ENCODE peak calls at places on chromosomes 11 and 22, in seven cellular contexts. One of them, this sample, is unnamed.

GRCh38 chr11:43987384-43988039 is 45.1 kb downstream of the C11orf96 start:
- DNase-seq in epithelial cell of prostate: no peak
- DNase-seq in dorsolateral prefrontal cortex: no peak
- DNase-seq in IMR-90: peak
- DNase-seq in psoas muscle: peak
- DNase-seq in heart right ventricle: peak
- DNase-seq in upper lobe of right lung: peak
- DNase-seq in this sample: no peak

GRCh38 chr11:68891356-68891948 is 12.2 kb downstream of the MRPL21 start:
- DNase-seq in epithelial cell of prostate: no peak
- DNase-seq in dorsolateral prefrontal cortex: no peak
- DNase-seq in IMR-90: no peak
- DNase-seq in psoas muscle: no peak
- DNase-seq in heart right ventricle: no peak
- DNase-seq in upper lobe of right lung: no peak
- DNase-seq in this sample: no peak

GRCh38 chr11:6472934-6473333 is 807 bp downstream of the TRIM3 start:
- DNase-seq in epithelial cell of prostate: no peak
- DNase-seq in dorsolateral prefrontal cortex: no peak
- DNase-seq in IMR-90: no peak
- DNase-seq in psoas muscle: no peak
- DNase-seq in heart right ventricle: no peak
- DNase-seq in upper lobe of right lung: no peak
- DNase-seq in this sample: no peak

GRCh38 chr22:44268431-44269116 is 44.2 kb downstream of the SHISAL1 start:
- DNase-seq in epithelial cell of prostate: no peak
- DNase-seq in dorsolateral prefrontal cortex: no peak
- DNase-seq in IMR-90: no peak
- DNase-seq in psoas muscle: no peak
- DNase-seq in heart right ventricle: no peak
- DNase-seq in upper lobe of right lung: no peak
- DNase-seq in this sample: no peak

GRCh38 chr11:27972432-27973170 is 135.4 kb downstream of the KIF18A start:
- DNase-seq in epithelial cell of prostate: no peak
- DNase-seq in dorsolateral prefrontal cortex: no peak
- DNase-seq in IMR-90: no peak
- DNase-seq in psoas muscle: no peak
- DNase-seq in heart right ventricle: no peak
- DNase-seq in upper lobe of right lung: no peak
- DNase-seq in this sample: no peak

GRCh38 chr22:50191041-50191740 is 5.5 kb downstream of the TRABD start:
- DNase-seq in epithelial cell of prostate: no peak
- DNase-seq in dorsolateral prefrontal cortex: no peak
- DNase-seq in IMR-90: no peak
- DNase-seq in psoas muscle: peak
- DNase-seq in heart right ventricle: peak
- DNase-seq in upper lobe of right lung: no peak
- DNase-seq in this sample: no peak

GRCh38 chr11:88484873-88485621 is 147.5 kb upstream of the CTSC start:
- DNase-seq in epithelial cell of prostate: peak
- DNase-seq in dorsolateral prefrontal cortex: no peak
- DNase-seq in IMR-90: peak
- DNase-seq in psoas muscle: no peak
- DNase-seq in heart right ventricle: no peak
- DNase-seq in upper lobe of right lung: no peak
- DNase-seq in this sample: peak

GRCh38 chr11:68354181-68354872 is 41.9 kb downstream of the LRP5 start:
- DNase-seq in epithelial cell of prostate: peak
- DNase-seq in dorsolateral prefrontal cortex: no peak
- DNase-seq in IMR-90: peak
- DNase-seq in psoas muscle: peak
- DNase-seq in heart right ventricle: peak
- DNase-seq in upper lobe of right lung: peak
- DNase-seq in this sample: peak

GRCh38 chr11:65574147-65574962 is 1.5 kb upstream of the EHBP1L1 start:
- DNase-seq in epithelial cell of prostate: no peak
- DNase-seq in dorsolateral prefrontal cortex: no peak
- DNase-seq in IMR-90: peak
- DNase-seq in psoas muscle: peak
- DNase-seq in heart right ventricle: peak
- DNase-seq in upper lobe of right lung: peak
- DNase-seq in this sample: peak

GRCh38 chr11:64510759-64511158 is 80.3 kb upstream of the SLC22A12 start:
- DNase-seq in epithelial cell of prostate: no peak
- DNase-seq in dorsolateral prefrontal cortex: no peak
- DNase-seq in IMR-90: no peak
- DNase-seq in psoas muscle: no peak
- DNase-seq in heart right ventricle: no peak
- DNase-seq in upper lobe of right lung: no peak
- DNase-seq in this sample: no peak

GRCh38 chr11:112499153-112499907 is 238.7 kb upstream of the PLET1 start:
- DNase-seq in epithelial cell of prostate: no peak
- DNase-seq in dorsolateral prefrontal cortex: no peak
- DNase-seq in IMR-90: no peak
- DNase-seq in psoas muscle: no peak
- DNase-seq in heart right ventricle: no peak
- DNase-seq in upper lobe of right lung: no peak
- DNase-seq in this sample: no peak

GRCh38 chr11:2702771-2703486 is 3.1 kb upstream of the KCNQ1OT1 start:
- DNase-seq in epithelial cell of prostate: no peak
- DNase-seq in dorsolateral prefrontal cortex: peak
- DNase-seq in IMR-90: no peak
- DNase-seq in psoas muscle: no peak
- DNase-seq in heart right ventricle: no peak
- DNase-seq in upper lobe of right lung: no peak
- DNase-seq in this sample: no peak

GRCh38 chr22:19514831-19515565 is 9.2 kb downstream of the CLDN5 start:
- DNase-seq in epithelial cell of prostate: peak
- DNase-seq in dorsolateral prefrontal cortex: no peak
- DNase-seq in IMR-90: peak
- DNase-seq in psoas muscle: no peak
- DNase-seq in heart right ventricle: no peak
- DNase-seq in upper lobe of right lung: no peak
- DNase-seq in this sample: no peak

GRCh38 chr11:17476317-17477083 is at the start of gene ABCC8:
- DNase-seq in epithelial cell of prostate: no peak
- DNase-seq in dorsolateral prefrontal cortex: no peak
- DNase-seq in IMR-90: no peak
- DNase-seq in psoas muscle: no peak
- DNase-seq in heart right ventricle: no peak
- DNase-seq in upper lobe of right lung: no peak
- DNase-seq in this sample: no peak

GRCh38 chr11:91960770-91961169 is 263.8 kb upstream of the FAT3 start:
- DNase-seq in epithelial cell of prostate: no peak
- DNase-seq in dorsolateral prefrontal cortex: no peak
- DNase-seq in IMR-90: no peak
- DNase-seq in psoas muscle: no peak
- DNase-seq in heart right ventricle: no peak
- DNase-seq in upper lobe of right lung: no peak
- DNase-seq in this sample: no peak

GRCh38 chr11:105224859-105225258 is 85.3 kb upstream of the CARD18 start:
- DNase-seq in epithelial cell of prostate: peak
- DNase-seq in dorsolateral prefrontal cortex: no peak
- DNase-seq in IMR-90: no peak
- DNase-seq in psoas muscle: no peak
- DNase-seq in heart right ventricle: no peak
- DNase-seq in upper lobe of right lung: no peak
- DNase-seq in this sample: peak

GRCh38 chr11:105229758-105230157 is 90.2 kb upstream of the CARD18 start:
- DNase-seq in epithelial cell of prostate: no peak
- DNase-seq in dorsolateral prefrontal cortex: no peak
- DNase-seq in IMR-90: peak
- DNase-seq in psoas muscle: no peak
- DNase-seq in heart right ventricle: no peak
- DNase-seq in upper lobe of right lung: no peak
- DNase-seq in this sample: no peak

GRCh38 chr11:105229257-105229656 is 89.7 kb upstream of the CARD18 start:
- DNase-seq in epithelial cell of prostate: no peak
- DNase-seq in dorsolateral prefrontal cortex: no peak
- DNase-seq in IMR-90: peak
- DNase-seq in psoas muscle: no peak
- DNase-seq in heart right ventricle: no peak
- DNase-seq in upper lobe of right lung: no peak
- DNase-seq in this sample: peak

GRCh38 chr11:105227363-105227762 is 87.8 kb upstream of the CARD18 start:
- DNase-seq in epithelial cell of prostate: no peak
- DNase-seq in dorsolateral prefrontal cortex: no peak
- DNase-seq in IMR-90: no peak
- DNase-seq in psoas muscle: no peak
- DNase-seq in heart right ventricle: no peak
- DNase-seq in upper lobe of right lung: no peak
- DNase-seq in this sample: no peak

DNA sequence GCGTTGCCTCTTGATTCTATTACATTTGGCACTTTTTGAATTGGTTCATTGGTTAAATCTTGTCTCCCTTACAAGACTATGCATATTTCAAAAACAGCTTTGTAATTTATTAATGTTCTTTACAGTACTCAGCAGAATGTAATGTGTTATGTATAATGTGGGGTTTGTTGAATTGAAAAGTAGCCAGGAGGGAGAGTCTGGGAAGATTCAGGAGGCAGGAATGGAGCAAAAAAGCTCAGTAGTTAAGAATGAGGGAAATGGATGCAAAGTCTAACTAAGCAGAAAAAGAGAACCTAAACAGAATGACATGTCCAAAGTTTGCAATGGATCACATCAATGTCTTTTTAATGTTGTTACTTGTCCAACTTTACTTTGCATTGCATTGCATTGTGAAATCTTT is 86.5 kb upstream of the CARD18 start:
- DNase-seq in epithelial cell of prostate: no peak
- DNase-seq in dorsolateral prefrontal cortex: no peak
- DNase-seq in IMR-90: peak
- DNase-seq in psoas muscle: no peak
- DNase-seq in heart right ventricle: no peak
- DNase-seq in upper lobe of right lung: no peak
- DNase-seq in this sample: no peak
- H3K27ac ChIP-seq in epithelial cell of prostate: no peak
- H3K27ac ChIP-seq in dorsolateral prefrontal cortex: no peak
- H3K27ac ChIP-seq in IMR-90: no peak
- H3K27ac ChIP-seq in psoas muscle: no peak
- H3K27ac ChIP-seq in heart right ventricle: no peak
- H3K27ac ChIP-seq in upper lobe of right lung: no peak
- H3K27ac ChIP-seq in this sample: no peak

GRCh38 chr11:61161190-61162091 is at the start of gene VPS37C:
- DNase-seq in epithelial cell of prostate: peak
- DNase-seq in dorsolateral prefrontal cortex: peak
- DNase-seq in IMR-90: peak
- DNase-seq in psoas muscle: peak
- DNase-seq in heart right ventricle: peak
- DNase-seq in upper lobe of right lung: peak
- DNase-seq in this sample: peak

GRCh38 chr11:61157743-61158142 is 3.5 kb downstream of the VPS37C start:
- DNase-seq in epithelial cell of prostate: no peak
- DNase-seq in dorsolateral prefrontal cortex: no peak
- DNase-seq in IMR-90: no peak
- DNase-seq in psoas muscle: no peak
- DNase-seq in heart right ventricle: no peak
- DNase-seq in upper lobe of right lung: no peak
- DNase-seq in this sample: no peak

GRCh38 chr11:61162092-61162935 is 1.1 kb upstream of the VPS37C start:
- DNase-seq in epithelial cell of prostate: no peak
- DNase-seq in dorsolateral prefrontal cortex: no peak
- DNase-seq in IMR-90: peak
- DNase-seq in psoas muscle: no peak
- DNase-seq in heart right ventricle: no peak
- DNase-seq in upper lobe of right lung: no peak
- DNase-seq in this sample: peak

GRCh38 chr11:61160487-61161189 is 588 bp downstream of the VPS37C start:
- DNase-seq in epithelial cell of prostate: no peak
- DNase-seq in dorsolateral prefrontal cortex: no peak
- DNase-seq in IMR-90: no peak
- DNase-seq in psoas muscle: no peak
- DNase-seq in heart right ventricle: no peak
- DNase-seq in upper lobe of right lung: no peak
- DNase-seq in this sample: no peak

DNA sequence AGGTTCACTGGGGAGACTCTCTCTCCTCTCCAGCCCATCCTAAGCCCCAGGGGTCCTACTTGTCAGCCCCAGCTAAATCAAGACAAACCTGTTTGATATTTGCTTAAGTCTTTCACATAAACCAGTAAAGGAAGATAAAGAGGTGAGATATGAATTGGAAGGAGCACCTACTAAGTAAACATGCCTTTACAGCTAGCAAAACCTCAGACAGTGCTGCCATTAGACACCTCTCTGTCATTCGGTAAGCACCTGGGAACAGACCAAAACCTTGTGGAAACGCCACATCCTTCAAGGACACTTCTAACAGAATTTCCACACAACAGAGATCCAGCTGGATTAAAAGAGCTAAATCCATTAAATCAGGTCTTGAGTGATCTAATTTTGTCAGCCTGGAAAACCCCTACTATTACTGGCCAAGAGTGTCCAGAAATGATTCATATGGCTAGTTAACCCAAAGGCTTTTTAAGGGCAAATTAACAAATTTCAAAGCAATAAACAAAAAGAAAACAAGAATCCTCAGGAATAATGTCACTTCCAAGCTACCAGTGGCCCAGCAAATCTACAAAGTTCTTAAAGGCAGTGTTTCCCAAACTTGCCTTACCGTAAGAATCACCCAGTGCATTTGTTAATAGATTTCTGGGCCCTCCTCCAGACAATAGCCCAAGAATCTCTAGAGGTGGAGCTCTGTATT is 2.4 kb downstream of the VPS37C start:
- DNase-seq in epithelial cell of prostate: peak
- DNase-seq in dorsolateral prefrontal cortex: no peak
- DNase-seq in IMR-90: peak
- DNase-seq in psoas muscle: no peak
- DNase-seq in heart right ventricle: no peak
- DNase-seq in upper lobe of right lung: no peak
- DNase-seq in this sample: no peak
- H3K27ac ChIP-seq in epithelial cell of prostate: peak
- H3K27ac ChIP-seq in dorsolateral prefrontal cortex: peak
- H3K27ac ChIP-seq in IMR-90: peak
- H3K27ac ChIP-seq in psoas muscle: peak
- H3K27ac ChIP-seq in heart right ventricle: peak
- H3K27ac ChIP-seq in upper lobe of right lung: peak
- H3K27ac ChIP-seq in this sample: peak

GRCh38 chr11:19680824-19681368 is 31.7 kb upstream of the NAV2 start:
- DNase-seq in epithelial cell of prostate: no peak
- DNase-seq in dorsolateral prefrontal cortex: no peak
- DNase-seq in IMR-90: peak
- DNase-seq in psoas muscle: no peak
- DNase-seq in heart right ventricle: no peak
- DNase-seq in upper lobe of right lung: no peak
- DNase-seq in this sample: no peak
- H3K27ac ChIP-seq in epithelial cell of prostate: peak
- H3K27ac ChIP-seq in dorsolateral prefrontal cortex: peak
- H3K27ac ChIP-seq in IMR-90: peak
- H3K27ac ChIP-seq in psoas muscle: peak
- H3K27ac ChIP-seq in heart right ventricle: peak
- H3K27ac ChIP-seq in upper lobe of right lung: peak
- H3K27ac ChIP-seq in this sample: peak

DNA sequence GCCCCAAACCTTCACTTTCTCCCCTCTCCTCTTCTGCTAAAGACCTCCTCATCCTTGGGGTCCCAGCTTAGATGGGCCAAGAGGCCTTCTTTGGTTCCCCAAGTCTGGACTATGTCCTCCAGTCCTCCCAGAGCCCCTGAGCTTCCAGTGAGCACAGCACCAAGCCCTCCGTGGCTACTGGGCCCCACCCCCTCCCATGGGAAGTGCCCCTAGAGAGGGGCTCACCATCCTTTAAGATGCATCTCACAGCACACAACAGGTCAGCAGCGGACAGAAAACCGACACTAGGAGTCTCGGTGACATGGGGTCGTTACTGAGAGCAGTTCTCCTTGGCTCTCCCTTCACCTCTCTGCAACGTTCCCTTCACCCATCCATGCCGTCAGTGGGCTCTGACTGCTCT is 2.7 kb downstream of the LRRC32 start:
- DNase-seq in epithelial cell of prostate: no peak
- DNase-seq in dorsolateral prefrontal cortex: peak
- DNase-seq in IMR-90: no peak
- DNase-seq in psoas muscle: no peak
- DNase-seq in heart right ventricle: no peak
- DNase-seq in upper lobe of right lung: peak
- DNase-seq in this sample: no peak
- H3K27ac ChIP-seq in epithelial cell of prostate: no peak
- H3K27ac ChIP-seq in dorsolateral prefrontal cortex: peak
- H3K27ac ChIP-seq in IMR-90: no peak
- H3K27ac ChIP-seq in psoas muscle: peak
- H3K27ac ChIP-seq in heart right ventricle: peak
- H3K27ac ChIP-seq in upper lobe of right lung: no peak
- H3K27ac ChIP-seq in this sample: no peak